ENCODE peak calls at places on chromosomes 7 and 10, in nine cellular contexts. J is PC-9, S is uterus, Y is gastrocnemius medialis, H is neural progenitor cell, W is hepatocyte, B is heart left ventricle, K is psoas muscle, F is H9. V is an unnamed sample. For H3K4me1, the result is how much of the 10 kb centered on the place peaks cover.

GRCh38 chr10:123560301-123561144 is 105.6 kb upstream of the GPR26 start:
- DNase-seq in J (no peak), S (no peak), Y (no peak), H (no peak), W (no peak), B (no peak), K (no peak), F (peak), V (no peak)

GRCh38 chr7:29636009-29636351 is 72.3 kb downstream of the PRR15 start:
- DNase-seq in J (no peak), S (no peak), Y (no peak), H (no peak), W (no peak), B (no peak), K (no peak), F (no peak), V (no peak)

GRCh38 chr7:70193514-70193913 is 595.2 kb downstream of the AUTS2 start:
- DNase-seq in J (no peak), S (no peak), Y (no peak), H (no peak), W (peak), B (no peak), K (no peak), F (no peak), V (no peak)

GRCh38 chr7:54546081-54546985 is 4.2 kb downstream of the VSTM2A start:
- DNase-seq in J (no peak), S (no peak), Y (no peak), H (peak), W (peak), B (no peak), K (no peak), F (peak), V (no peak)

GRCh38 chr10:122331615-122332446 is 42.7 kb upstream of the PLEKHA1 start:
- DNase-seq in J (no peak), S (no peak), Y (no peak), H (no peak), W (no peak), B (no peak), K (no peak), F (no peak), V (no peak)

GRCh38 chr10:59675812-59676211 is 33.8 kb downstream of the SLC16A9 start:
- DNase-seq in J (no peak), S (no peak), Y (no peak), H (peak), W (no peak), B (no peak), K (no peak), F (peak), V (no peak)

GRCh38 chr7:134888141-134888740 is 98.1 kb upstream of the AGBL3 start:
- DNase-seq in J (no peak), S (no peak), Y (no peak), H (no peak), W (peak), B (no peak), K (no peak), F (no peak), V (no peak)

GRCh38 chr7:148670374-148670773 is 28.3 kb upstream of the CUL1 start:
- DNase-seq in J (no peak), S (no peak), Y (no peak), H (no peak), W (no peak), B (no peak), K (no peak), F (no peak), V (no peak)

GRCh38 chr10:63369711-63370110 is 96.1 kb downstream of the JMJD1C start:
- DNase-seq in J (no peak), S (no peak), Y (no peak), H (no peak), W (no peak), B (no peak), K (no peak), F (no peak), V (no peak)

GRCh38 chr7:131202451-131202850 is 125.2 kb upstream of the MKLN1 start:
- DNase-seq in J (no peak), S (no peak), Y (no peak), H (no peak), W (no peak), B (no peak), K (no peak), F (no peak), V (no peak)

GRCh38 chr7:7109934-7110333 is 72.4 kb upstream of the C1GALT1 start:
- DNase-seq in J (no peak), S (no peak), Y (no peak), H (no peak), W (no peak), B (no peak), K (no peak), F (no peak), V (no peak)

GRCh38 chr10:132269286-132270230 is 38.2 kb downstream of the STK32C start:
- DNase-seq in J (no peak), S (no peak), Y (no peak), H (peak), W (no peak), B (peak), K (peak), F (no peak), V (peak)

GRCh38 chr7:5545529-5545928 is 121.9 kb upstream of the TNRC18 start:
- DNase-seq in J (no peak), S (no peak), Y (no peak), H (no peak), W (no peak), B (no peak), K (no peak), F (no peak), V (no peak)

GRCh38 chr10:59234814-59235429 is 58.5 kb downstream of the PHYHIPL start:
- DNase-seq in J (no peak), S (no peak), Y (no peak), H (peak), W (peak), B (no peak), K (no peak), F (no peak), V (no peak)

GRCh38 chr10:128267581-128267980 is 141.4 kb upstream of the MKI67 start:
- DNase-seq in J (no peak), S (no peak), Y (no peak), H (no peak), W (no peak), B (no peak), K (no peak), F (no peak), V (no peak)

GRCh38 chr10:116143673-116144072 is 129.3 kb downstream of the GFRA1 start:
- DNase-seq in J (no peak), S (no peak), Y (no peak), H (no peak), W (no peak), B (no peak), K (no peak), F (no peak), V (no peak)

GRCh38 chr10:2076528-2076927 is 339.2 kb upstream of the ADARB2 start:
- DNase-seq in J (no peak), S (no peak), Y (no peak), H (peak), W (no peak), B (no peak), K (no peak), F (peak), V (no peak)

GRCh38 chr7:39592586-39592985 is 26.4 kb downstream of the YAE1 start:
- DNase-seq in J (no peak), S (no peak), Y (no peak), H (no peak), W (no peak), B (no peak), K (no peak), F (no peak), V (no peak)

GRCh38 chr10:77643795-77644468 is 6.3 kb upstream of the KCNMA1 start:
- DNase-seq in J (peak), S (no peak), Y (no peak), H (peak), W (peak), B (no peak), K (no peak), F (peak), V (peak)

GRCh38 chr10:118565301-118566075 is 30.0 kb downstream of the PRLHR start:
- DNase-seq in J (no peak), S (no peak), Y (no peak), H (no peak), W (no peak), B (no peak), K (no peak), F (no peak), V (no peak)

GRCh38 chr10:7085147-7085912 is 325.5 kb downstream of the SFMBT2 start:
- DNase-seq in J (no peak), S (no peak), Y (no peak), H (no peak), W (no peak), B (no peak), K (no peak), F (no peak), V (no peak)

GRCh38 chr10:1978593-1978992 is 241.3 kb upstream of the ADARB2 start:
- DNase-seq in J (peak), S (no peak), Y (no peak), H (no peak), W (no peak), B (no peak), K (no peak), F (no peak), V (no peak)

DNA sequence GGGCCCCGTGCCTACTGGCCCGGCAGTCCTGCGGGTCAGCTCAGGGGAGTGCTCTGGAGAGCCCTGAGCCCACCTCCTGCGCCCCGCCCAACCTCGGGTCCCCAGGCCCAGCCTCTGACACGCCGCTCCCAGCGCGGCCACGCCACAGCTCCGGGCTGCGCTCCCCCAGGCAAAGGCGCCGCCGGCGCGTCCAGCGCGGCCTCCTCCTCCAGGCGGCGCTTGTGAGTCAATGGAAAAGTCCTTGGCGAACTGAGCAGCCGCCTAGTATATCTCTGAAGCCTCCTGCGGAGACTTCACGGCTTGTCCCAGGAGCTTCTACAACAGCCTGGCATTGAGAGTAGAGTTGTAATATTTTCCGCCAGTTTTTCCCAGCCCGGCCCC is 29.5 kb upstream of the BMS1 start:
- DNase-seq in J (no peak), S (peak), Y (peak), H (peak), W (peak), B (peak), K (peak), F (peak), V (peak)
- TF ChIP-seq CTCF in J (no peak), S (peak), Y (peak), H (peak), W (peak), B (peak), K (peak), F (peak), V (peak)

GRCh38 chr7:20222219-20222828 is 5.1 kb upstream of the MACC1 start:
- DNase-seq in J (no peak), S (no peak), Y (no peak), H (no peak), W (no peak), B (no peak), K (no peak), F (no peak), V (no peak)

GRCh38 chr7:20220824-20221547 is 3.8 kb upstream of the MACC1 start:
- DNase-seq in J (no peak), S (no peak), Y (no peak), H (no peak), W (no peak), B (no peak), K (no peak), F (no peak), V (no peak)

GRCh38 chr7:20219062-20219445 is 1.9 kb upstream of the MACC1 start:
- DNase-seq in J (no peak), S (no peak), Y (no peak), H (no peak), W (no peak), B (no peak), K (no peak), F (no peak), V (no peak)

GRCh38 chr7:20219446-20220292 is 2.5 kb upstream of the MACC1 start:
- DNase-seq in J (peak), S (peak), Y (peak), H (no peak), W (peak), B (peak), K (peak), F (peak), V (peak)

GRCh38 chr7:20220293-20220755 is 3.1 kb upstream of the MACC1 start:
- DNase-seq in J (no peak), S (no peak), Y (no peak), H (no peak), W (no peak), B (no peak), K (no peak), F (no peak), V (no peak)
- H3K27ac ChIP-seq in J (peak), S (peak), Y (no peak), H (no peak), W (peak), B (peak), K (peak), F (no peak), V (peak)

DNA sequence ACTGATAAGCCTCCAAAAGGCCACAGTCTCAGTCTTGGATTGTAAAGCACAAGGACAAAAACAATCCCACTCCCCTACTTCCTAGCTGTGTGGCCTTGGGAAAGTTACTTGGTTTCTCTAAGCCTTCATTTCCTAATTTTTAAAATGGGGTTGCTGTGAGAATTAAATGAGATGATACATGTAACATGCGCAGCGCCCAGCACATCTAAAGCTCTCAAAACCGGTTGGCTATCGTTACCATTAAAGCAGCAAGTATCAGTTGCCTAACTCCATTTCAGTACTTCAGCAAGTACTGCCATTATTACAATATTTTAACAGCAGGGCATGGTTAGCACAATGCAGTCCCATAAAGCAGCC is 1.9 kb downstream of the NRCAM start:
- DNase-seq in J (no peak), S (no peak), Y (no peak), H (no peak), W (no peak), B (no peak), K (no peak), F (no peak), V (no peak)
- H3K4me1 ChIP-seq in J (under half), S (under half), Y (under half), H (under half), W (under half), B (under half), K (under half), F (under half), V (under half)

DNA sequence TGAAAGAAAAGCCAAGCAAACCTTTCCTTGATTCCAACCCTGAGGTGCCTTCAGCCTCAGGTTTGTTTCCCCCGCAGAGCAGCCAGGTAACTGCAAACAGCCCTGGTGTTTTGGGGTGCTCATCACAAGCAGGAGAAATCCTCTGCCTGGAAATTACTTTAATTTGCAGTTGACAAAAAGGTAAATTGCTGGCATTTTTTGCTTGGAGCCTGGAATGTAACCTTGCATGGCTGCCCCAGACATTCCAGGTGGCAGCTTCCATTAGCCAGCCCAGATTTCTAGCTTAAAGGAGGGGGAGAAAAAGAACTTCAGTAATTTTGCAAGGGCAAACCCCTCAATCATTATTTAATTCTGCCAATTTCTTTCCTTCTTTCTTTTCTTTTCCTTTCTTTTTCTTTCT is 194.4 kb downstream of the MYOF start:
- DNase-seq in J (no peak), S (no peak), Y (no peak), H (peak), W (no peak), B (no peak), K (no peak), F (peak), V (no peak)
- TF ChIP-seq CTCF in J (no peak), S (no peak), Y (no peak), H (no peak), W (no peak), B (no peak), K (no peak), F (no peak), V (no peak)

GRCh38 chr7:42986213-42986612 is 54.0 kb downstream of the MRPL32 start:
- DNase-seq in J (no peak), S (no peak), Y (no peak), H (no peak), W (no peak), B (no peak), K (no peak), F (no peak), V (no peak)
- H3K27ac ChIP-seq in J (no peak), S (no peak), Y (no peak), H (no peak), W (no peak), B (no peak), K (no peak), F (no peak), V (no peak)

GRCh38 chr10:71835671-71836593 is 15.1 kb downstream of the PSAP start:
- DNase-seq in J (peak), S (peak), Y (peak), H (peak), W (peak), B (peak), K (peak), F (no peak), V (no peak)
- H3K4me1 ChIP-seq in J (half or more), S (under half), Y (half or more), H (under half), W (under half), B (half or more), K (half or more), F (under half), V (half or more)

GRCh38 chr7:124764071-124764846 is 1.3 kb downstream of the GPR37 start:
- DNase-seq in J (no peak), S (no peak), Y (no peak), H (peak), W (peak), B (no peak), K (peak), F (no peak), V (no peak)

GRCh38 chr7:124764847-124765400 is 668 bp downstream of the GPR37 start:
- DNase-seq in J (no peak), S (no peak), Y (no peak), H (peak), W (peak), B (no peak), K (peak), F (peak), V (peak)

GRCh38 chr7:124768525-124768924 is 2.9 kb upstream of the GPR37 start:
- DNase-seq in J (no peak), S (no peak), Y (no peak), H (no peak), W (no peak), B (no peak), K (no peak), F (no peak), V (no peak)

GRCh38 chr7:124762611-124763143 is 2.9 kb downstream of the GPR37 start:
- DNase-seq in J (no peak), S (peak), Y (no peak), H (no peak), W (peak), B (no peak), K (no peak), F (no peak), V (no peak)

GRCh38 chr7:124765401-124766352 is at the start of gene GPR37:
- DNase-seq in J (peak), S (peak), Y (no peak), H (peak), W (peak), B (no peak), K (peak), F (peak), V (peak)
- TF ChIP-seq CTCF in J (no peak), S (no peak), Y (no peak), H (peak), W (peak), B (no peak), K (no peak), F (peak), V (no peak)

DNA sequence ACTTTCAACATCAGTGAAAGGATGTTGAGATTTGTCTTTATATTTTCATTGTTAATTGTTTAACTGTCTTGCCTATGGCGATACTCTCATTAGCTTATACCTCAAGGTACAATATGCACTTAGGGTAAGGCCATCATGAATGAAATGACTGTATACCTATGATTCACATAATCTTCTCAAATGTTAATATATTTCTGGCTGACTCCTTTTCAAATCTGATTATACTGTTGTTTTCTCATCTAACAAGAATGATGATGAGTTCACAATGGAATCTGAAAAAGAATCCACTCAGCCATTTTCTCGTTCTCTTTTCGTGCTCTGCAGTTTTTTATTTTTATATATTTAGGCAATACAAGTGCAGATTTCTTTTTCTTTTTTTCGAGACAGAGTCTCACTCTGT is 159.1 kb downstream of the ARHGAP12 start:
- DNase-seq in J (no peak), S (no peak), Y (no peak), H (no peak), W (no peak), B (no peak), K (no peak), F (no peak), V (no peak)
- H3K27ac ChIP-seq in J (no peak), S (no peak), Y (no peak), H (no peak), W (no peak), B (no peak), K (peak), F (no peak), V (no peak)

GRCh38 chr10:12350167-12350872 is 973 bp downstream of the CAMK1D start:
- DNase-seq in J (peak), S (peak), Y (no peak), H (peak), W (peak), B (peak), K (peak), F (peak), V (peak)

GRCh38 chr10:12350925-12351324 is 1.6 kb downstream of the CAMK1D start:
- DNase-seq in J (no peak), S (no peak), Y (no peak), H (peak), W (no peak), B (no peak), K (no peak), F (no peak), V (no peak)

GRCh38 chr10:12353399-12354027 is 4.2 kb downstream of the CAMK1D start:
- DNase-seq in J (no peak), S (no peak), Y (no peak), H (no peak), W (no peak), B (no peak), K (no peak), F (no peak), V (no peak)

GRCh38 chr10:12351447-12351846 is 2.1 kb downstream of the CAMK1D start:
- DNase-seq in J (no peak), S (no peak), Y (no peak), H (no peak), W (no peak), B (peak), K (no peak), F (no peak), V (no peak)

DNA sequence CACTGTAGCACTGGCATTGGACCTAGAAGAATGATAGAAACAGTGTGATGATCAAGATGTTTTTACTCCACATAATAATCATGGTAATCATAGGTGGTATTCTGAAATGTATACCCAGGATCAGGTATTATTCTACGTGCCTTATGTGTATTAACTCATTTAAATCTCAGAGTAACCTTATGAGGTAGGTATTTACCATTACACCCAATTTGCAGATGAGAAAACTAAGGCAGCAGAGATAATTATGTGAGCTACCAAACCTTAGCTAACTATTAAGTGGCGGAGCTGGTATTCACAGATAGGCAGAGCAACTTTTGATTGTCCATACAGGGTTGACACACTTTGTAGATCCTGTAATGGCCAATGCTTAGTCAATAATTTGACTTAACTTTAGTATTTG is 2.5 kb downstream of the CAMK1D start:
- DNase-seq in J (no peak), S (no peak), Y (no peak), H (no peak), W (no peak), B (no peak), K (no peak), F (no peak), V (no peak)
- H3K4me1 ChIP-seq in J (under half), S (under half), Y (under half), H (under half), W (under half), B (under half), K (under half), F (under half), V (under half)